ENCODE peak calls at places on chromosome 1, in ten cellular contexts. L, K, G, H, S, W, N, X, C and Y are unnamed samples.
A peak's percentile ranks its signal among the peaks of the same experiment; 100 is the strongest.

GRCh38 chr1:32321712-32322291 is 14.2 kb downstream of the MARCKSL1 start:
- DNase-seq in X (no peak), K (no peak), S (peak; percentile 55), L (no peak), N (no peak), C (no peak), G (no peak), W (peak; percentile 86), H (peak; percentile 88), Y (no peak)

GRCh38 chr1:207050428-207050767 is 610 bp downstream of the YOD1 start:
- DNase-seq in C (no peak), H (no peak), G (no peak), N (no peak), L (peak; percentile 89), X (no peak), S (no peak), K (no peak), W (no peak), Y (no peak)

GRCh38 chr1:57101171-57101570 is 135.4 kb upstream of the C8B start:
- DNase-seq in K (no peak), X (no peak), S (no peak), C (no peak), N (no peak), L (no peak), W (no peak), H (no peak), G (no peak), Y (no peak)

GRCh38 chr1:113937146-113937545 is 8.0 kb downstream of the HIPK1 start:
- DNase-seq in C (no peak), L (no peak), N (no peak), K (no peak), W (no peak), H (no peak), G (no peak), S (no peak), X (no peak), Y (no peak)

GRCh38 chr1:27517907-27518718 is 28.1 kb upstream of the WASF2 start:
- DNase-seq in W (no peak), N (no peak), K (no peak), X (no peak), L (no peak), S (no peak), H (peak; percentile 76), C (no peak), G (no peak), Y (no peak)

GRCh38 chr1:7589774-7590425 is 181.2 kb upstream of the VAMP3 start:
- DNase-seq in C (no peak), S (no peak), W (no peak), K (no peak), N (no peak), L (peak; percentile 61), H (no peak), X (no peak), G (no peak), Y (no peak)

GRCh38 chr1:107842241-107842640 is 122.7 kb downstream of the VAV3 start:
- DNase-seq in X (no peak), L (no peak), C (no peak), K (no peak), N (no peak), S (no peak), G (no peak), H (no peak), W (no peak), Y (no peak)

GRCh38 chr1:216794541-216795055 is 71.4 kb upstream of the ESRRG start:
- DNase-seq in K (no peak), X (no peak), G (no peak), C (no peak), L (no peak), S (no peak), H (no peak), W (no peak), N (no peak), Y (no peak)

GRCh38 chr1:24632776-24633175 is 10.3 kb upstream of the SRRM1 start:
- DNase-seq in S (no peak), K (no peak), C (no peak), N (no peak), H (peak; percentile 42), W (no peak), G (no peak), X (no peak), L (no peak), Y (no peak)

GRCh38 chr1:5833911-5834310 is 158.3 kb downstream of the NPHP4 start:
- DNase-seq in H (no peak), W (no peak), K (no peak), C (no peak), N (no peak), G (no peak), S (no peak), L (no peak), X (no peak), Y (no peak)

GRCh38 chr1:37083551-37084119 is 49.3 kb upstream of the GRIK3 start:
- DNase-seq in G (no peak), H (no peak), X (no peak), L (no peak), N (no peak), S (no peak), C (no peak), K (no peak), W (no peak), Y (no peak)

GRCh38 chr1:205593532-205593931 is 38.3 kb downstream of the ELK4 start:
- DNase-seq in K (no peak), G (no peak), L (no peak), C (peak; percentile 2), W (no peak), X (no peak), H (no peak), N (no peak), S (no peak), Y (no peak)

GRCh38 chr1:231653611-231654010 is 27.0 kb downstream of the DISC1 start:
- DNase-seq in C (no peak), S (no peak), X (no peak), G (no peak), K (no peak), H (no peak), N (no peak), W (no peak), L (no peak), Y (no peak)
- H3K4me3 ChIP-seq in C (no peak overlapping the region), S (no peak overlapping the region), X (no peak overlapping the region), G (no peak overlapping the region), K (no peak overlapping the region), H (no peak overlapping the region), N (no peak overlapping the region), W (no peak overlapping the region), L (no peak overlapping the region), Y (no peak overlapping the region)

DNA sequence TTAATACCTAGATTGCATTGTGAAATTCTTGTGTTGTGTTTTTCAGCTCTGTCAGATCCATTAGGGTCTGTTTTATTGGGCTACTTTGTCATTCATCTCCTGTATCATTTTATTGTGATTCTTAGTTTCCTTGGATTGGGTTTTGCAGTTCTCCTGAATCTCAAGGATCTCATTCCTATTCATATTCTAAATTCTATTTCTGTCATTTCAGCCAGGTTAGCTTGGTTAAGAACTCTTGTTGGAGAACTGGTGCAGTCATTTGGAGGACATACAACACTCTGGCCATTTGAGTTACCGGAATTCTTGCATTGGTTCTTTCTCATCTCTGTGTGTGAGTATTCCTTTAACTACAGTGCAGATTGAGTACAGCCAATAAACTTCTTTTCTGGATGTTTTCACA is 159.6 kb downstream of the FAM78B start:
- DNase-seq in X (no peak), G (no peak), N (no peak), W (no peak), L (no peak), H (no peak), C (no peak), S (no peak), K (no peak), Y (no peak)
- TF ChIP-seq CTCF in X (no peak), G (no peak), N (no peak), W (no peak), L (no peak), H (no peak), C (no peak), S (no peak), K (no peak), Y (no peak)

GRCh38 chr1:184567016-184567415 is 180.2 kb downstream of the C1orf21 start:
- DNase-seq in H (no peak), L (no peak), W (no peak), K (no peak), S (no peak), N (no peak), C (no peak), G (no peak), X (no peak), Y (no peak)

GRCh38 chr1:184567648-184568047 is 180.8 kb downstream of the C1orf21 start:
- DNase-seq in L (no peak), X (peak; percentile 45), H (no peak), C (no peak), S (no peak), N (no peak), K (no peak), G (peak; percentile 72), W (no peak), Y (peak; percentile 21)

GRCh38 chr1:184563308-184563707 is 176.5 kb downstream of the C1orf21 start:
- DNase-seq in N (no peak), C (no peak), K (no peak), S (no peak), L (no peak), X (peak; percentile 47), W (no peak), G (peak; percentile 65), H (no peak), Y (no peak)

GRCh38 chr1:184569106-184569505 is 182.3 kb downstream of the C1orf21 start:
- DNase-seq in X (no peak), H (no peak), K (no peak), N (no peak), L (no peak), S (no peak), W (no peak), G (no peak), C (no peak), Y (no peak)

GRCh38 chr1:184568148-184568547 is 181.3 kb downstream of the C1orf21 start:
- DNase-seq in G (no peak), X (no peak), C (no peak), H (no peak), N (no peak), W (no peak), K (no peak), L (no peak), S (no peak), Y (no peak)
- H3K4me3 ChIP-seq in G (no peak overlapping the region), X (no peak overlapping the region), C (no peak overlapping the region), H (no peak overlapping the region), N (no peak overlapping the region), W (no peak overlapping the region), K (no peak overlapping the region), L (no peak overlapping the region), S (no peak overlapping the region), Y (no peak overlapping the region)

GRCh38 chr1:3069491-3070303 is 694 bp downstream of the PRDM16 start:
- DNase-seq in S (no peak), G (peak; percentile 62), C (peak; percentile 30), L (no peak), X (peak; percentile 65), K (no peak), N (no peak), W (peak; percentile 74), H (no peak), Y (no peak)
- TF ChIP-seq CTCF in S (no peak), G (peak; percentile 8), C (no peak), L (no peak), X (peak; percentile 41), K (peak; percentile 36), N (no peak), W (peak; percentile 24), H (no peak), Y (peak; percentile 15)